ENCODE peak calls at places on chromosomes 1 and 21, in seven cellular contexts. One of them, this sample, is unnamed.

GRCh38 chr1:94701796-94702439 is 118.2 kb upstream of the SLC44A3 start:
- DNase-seq in colonic mucosa: no peak
- DNase-seq in H7: no peak
- DNase-seq in prostate gland: no peak
- DNase-seq in HT1080: no peak
- DNase-seq in ELR: no peak
- DNase-seq in COR-L47: no peak
- DNase-seq in this sample: no peak

GRCh38 chr1:245657371-245657770 is 502.6 kb downstream of the KIF26B start:
- DNase-seq in H7: peak; percentile 39
- DNase-seq in HT1080: no peak
- DNase-seq in COR-L47: no peak
- DNase-seq in colonic mucosa: no peak
- DNase-seq in prostate gland: no peak
- DNase-seq in ELR: no peak
- DNase-seq in this sample: no peak

GRCh38 chr1:96492236-96492635 is 229.3 kb upstream of the PTBP2 start:
- DNase-seq in ELR: no peak
- DNase-seq in HT1080: peak; percentile 14
- DNase-seq in prostate gland: no peak
- DNase-seq in COR-L47: no peak
- DNase-seq in H7: no peak
- DNase-seq in colonic mucosa: no peak
- DNase-seq in this sample: no peak

GRCh38 chr1:220966874-220967631 is 87.8 kb downstream of the HLX start:
- DNase-seq in ELR: peak; percentile 74
- DNase-seq in prostate gland: no peak
- DNase-seq in COR-L47: no peak
- DNase-seq in HT1080: no peak
- DNase-seq in H7: no peak
- DNase-seq in colonic mucosa: no peak
- DNase-seq in this sample: no peak

GRCh38 chr21:46431884-46432488 is 26.7 kb upstream of the DIP2A start:
- DNase-seq in colonic mucosa: no peak
- DNase-seq in H7: peak; percentile 44
- DNase-seq in ELR: no peak
- DNase-seq in prostate gland: no peak
- DNase-seq in COR-L47: no peak
- DNase-seq in HT1080: no peak
- DNase-seq in this sample: no peak

GRCh38 chr1:98749152-98749756 is 87.7 kb downstream of the SNX7 start:
- DNase-seq in prostate gland: no peak
- DNase-seq in H7: no peak
- DNase-seq in COR-L47: no peak
- DNase-seq in colonic mucosa: no peak
- DNase-seq in ELR: peak; percentile 51
- DNase-seq in HT1080: peak; percentile 1
- DNase-seq in this sample: no peak

GRCh38 chr21:39316062-39316461 is 2.6 kb upstream of the BRWD1 start:
- DNase-seq in HT1080: no peak
- DNase-seq in ELR: peak; percentile 20
- DNase-seq in COR-L47: no peak
- DNase-seq in H7: no peak
- DNase-seq in prostate gland: no peak
- DNase-seq in colonic mucosa: no peak
- DNase-seq in this sample: no peak

GRCh38 chr1:205658943-205659581 is 21.2 kb downstream of the SLC45A3 start:
- DNase-seq in prostate gland: peak; percentile 75
- DNase-seq in H7: peak; percentile 96
- DNase-seq in colonic mucosa: peak; percentile 82
- DNase-seq in ELR: peak; percentile 75
- DNase-seq in COR-L47: peak; percentile 81
- DNase-seq in HT1080: peak; percentile 60
- DNase-seq in this sample: no peak

GRCh38 chr1:35845766-35846165 is 37.2 kb upstream of the AGO1 start:
- DNase-seq in COR-L47: no peak
- DNase-seq in H7: no peak
- DNase-seq in ELR: no peak
- DNase-seq in prostate gland: no peak
- DNase-seq in colonic mucosa: no peak
- DNase-seq in HT1080: no peak
- DNase-seq in this sample: no peak

GRCh38 chr1:219296430-219296850 is 122.8 kb downstream of the LYPLAL1 start:
- DNase-seq in ELR: no peak
- DNase-seq in HT1080: no peak
- DNase-seq in COR-L47: no peak
- DNase-seq in prostate gland: no peak
- DNase-seq in colonic mucosa: no peak
- DNase-seq in H7: no peak
- DNase-seq in this sample: no peak

GRCh38 chr1:59128784-59129227 is 168.1 kb upstream of the FGGY start:
- DNase-seq in COR-L47: no peak
- DNase-seq in ELR: peak; percentile 78
- DNase-seq in HT1080: peak; percentile 71
- DNase-seq in prostate gland: no peak
- DNase-seq in colonic mucosa: no peak
- DNase-seq in H7: no peak
- DNase-seq in this sample: peak; percentile 75

GRCh38 chr1:153428790-153429189 is 12.5 kb downstream of the S100A7A start:
- DNase-seq in H7: peak; percentile 67
- DNase-seq in HT1080: no peak
- DNase-seq in ELR: peak; percentile 3
- DNase-seq in prostate gland: no peak
- DNase-seq in colonic mucosa: no peak
- DNase-seq in COR-L47: peak; percentile 36
- DNase-seq in this sample: no peak